ENCODE peak calls at places on chromosomes 5 and 9, in five cellular contexts. One of them, this sample, is unnamed.

GRCh38 chr5:126198509-126198908 is 224.7 kb upstream of the GRAMD2B start:
- DNase-seq in HCT116: no peak
- DNase-seq in A673: no peak
- DNase-seq in CD4-positive, alpha-beta T cell: no peak
- DNase-seq in cardiac muscle cell: no peak
- DNase-seq in this sample: no peak

GRCh38 chr5:101687630-101688029 is 608.5 kb downstream of the SLCO4C1 start:
- DNase-seq in CD4-positive, alpha-beta T cell: no peak
- DNase-seq in A673: no peak
- DNase-seq in cardiac muscle cell: no peak
- DNase-seq in HCT116: no peak
- DNase-seq in this sample: no peak

GRCh38 chr9:14868772-14869583 is 41.2 kb downstream of the FREM1 start:
- DNase-seq in A673: no peak
- DNase-seq in CD4-positive, alpha-beta T cell: no peak
- DNase-seq in HCT116: no peak
- DNase-seq in cardiac muscle cell: no peak
- DNase-seq in this sample: no peak

GRCh38 chr9:133942206-133942975 is 49.7 kb downstream of the VAV2 start:
- DNase-seq in A673: no peak
- DNase-seq in HCT116: no peak
- DNase-seq in CD4-positive, alpha-beta T cell: no peak
- DNase-seq in cardiac muscle cell: no peak
- DNase-seq in this sample: no peak

GRCh38 chr5:79961731-79962579 is 29.1 kb downstream of the MTX3 start:
- DNase-seq in A673: no peak
- DNase-seq in cardiac muscle cell: no peak
- DNase-seq in CD4-positive, alpha-beta T cell: no peak
- DNase-seq in HCT116: no peak
- DNase-seq in this sample: no peak

GRCh38 chr9:98374385-98375051 is 119.1 kb upstream of the TBC1D2 start:
- DNase-seq in A673: no peak
- DNase-seq in cardiac muscle cell: peak; percentile 96
- DNase-seq in CD4-positive, alpha-beta T cell: no peak
- DNase-seq in HCT116: no peak
- DNase-seq in this sample: no peak

GRCh38 chr9:4550777-4551476 is 60.7 kb downstream of the SLC1A1 start:
- DNase-seq in A673: no peak
- DNase-seq in HCT116: no peak
- DNase-seq in cardiac muscle cell: peak; percentile 39
- DNase-seq in CD4-positive, alpha-beta T cell: peak; percentile 16
- DNase-seq in this sample: no peak

GRCh38 chr5:141637693-141638419 is 1.1 kb downstream of the RELL2 start:
- DNase-seq in A673: peak; percentile 60
- DNase-seq in CD4-positive, alpha-beta T cell: peak; percentile 50
- DNase-seq in HCT116: no peak
- DNase-seq in cardiac muscle cell: peak; percentile 71
- DNase-seq in this sample: no peak

GRCh38 chr5:32096891-32097592 is 77.1 kb downstream of the GOLPH3 start:
- DNase-seq in HCT116: no peak
- DNase-seq in cardiac muscle cell: peak; percentile 16
- DNase-seq in A673: peak; percentile 32
- DNase-seq in CD4-positive, alpha-beta T cell: no peak
- DNase-seq in this sample: no peak

GRCh38 chr5:32129074-32129598 is 45.0 kb downstream of the GOLPH3 start:
- DNase-seq in A673: no peak
- DNase-seq in CD4-positive, alpha-beta T cell: no peak
- DNase-seq in HCT116: no peak
- DNase-seq in cardiac muscle cell: no peak
- DNase-seq in this sample: no peak

GRCh38 chr9:114905160-114905940 is 25.0 kb downstream of the TNFSF8 start:
- DNase-seq in HCT116: no peak
- DNase-seq in cardiac muscle cell: no peak
- DNase-seq in CD4-positive, alpha-beta T cell: no peak
- DNase-seq in A673: peak; percentile 29
- DNase-seq in this sample: no peak

GRCh38 chr9:69180670-69181069 is 6.6 kb downstream of the TJP2 start:
- DNase-seq in A673: peak; percentile 72
- DNase-seq in CD4-positive, alpha-beta T cell: peak; percentile 48
- DNase-seq in cardiac muscle cell: peak; percentile 93
- DNase-seq in HCT116: peak; percentile 83
- DNase-seq in this sample: peak; percentile 36

GRCh38 chr5:153237671-153238332 is 252.7 kb upstream of the GRIA1 start:
- DNase-seq in HCT116: no peak
- DNase-seq in CD4-positive, alpha-beta T cell: no peak
- DNase-seq in A673: no peak
- DNase-seq in cardiac muscle cell: no peak
- DNase-seq in this sample: no peak

GRCh38 chr5:177382423-177383029 is 1.7 kb upstream of the SLC34A1 start:
- DNase-seq in A673: no peak
- DNase-seq in HCT116: no peak
- DNase-seq in CD4-positive, alpha-beta T cell: peak; percentile 41
- DNase-seq in cardiac muscle cell: peak; percentile 51
- DNase-seq in this sample: no peak

GRCh38 chr9:34584970-34585369 is 4.6 kb downstream of the CNTFR start:
- DNase-seq in cardiac muscle cell: no peak
- DNase-seq in A673: no peak
- DNase-seq in HCT116: no peak
- DNase-seq in CD4-positive, alpha-beta T cell: no peak
- DNase-seq in this sample: no peak

GRCh38 chr9:92641092-92641809 is 28.7 kb downstream of the IPPK start:
- DNase-seq in CD4-positive, alpha-beta T cell: no peak
- DNase-seq in A673: no peak
- DNase-seq in cardiac muscle cell: no peak
- DNase-seq in HCT116: no peak
- DNase-seq in this sample: no peak

GRCh38 chr5:6604946-6605345 is 27.9 kb downstream of the NSUN2 start:
- DNase-seq in CD4-positive, alpha-beta T cell: no peak
- DNase-seq in A673: no peak
- DNase-seq in HCT116: no peak
- DNase-seq in cardiac muscle cell: no peak
- DNase-seq in this sample: no peak

GRCh38 chr5:52774005-52774410 is 13.7 kb upstream of the ITGA1 start:
- DNase-seq in cardiac muscle cell: no peak
- DNase-seq in A673: no peak
- DNase-seq in HCT116: no peak
- DNase-seq in CD4-positive, alpha-beta T cell: no peak
- DNase-seq in this sample: no peak

GRCh38 chr9:126984969-126985368 is 70.4 kb downstream of the RALGPS1 start:
- DNase-seq in HCT116: peak; percentile 26
- DNase-seq in CD4-positive, alpha-beta T cell: no peak
- DNase-seq in cardiac muscle cell: no peak
- DNase-seq in A673: no peak
- DNase-seq in this sample: no peak

GRCh38 chr9:98455957-98456621 is 200.6 kb upstream of the TBC1D2 start:
- DNase-seq in HCT116: no peak
- DNase-seq in cardiac muscle cell: peak; percentile 59
- DNase-seq in A673: peak; percentile 14
- DNase-seq in CD4-positive, alpha-beta T cell: no peak
- DNase-seq in this sample: no peak

GRCh38 chr9:22073349-22073748 is 64.2 kb upstream of the CDKN2B start:
- DNase-seq in HCT116: no peak
- DNase-seq in cardiac muscle cell: no peak
- DNase-seq in CD4-positive, alpha-beta T cell: no peak
- DNase-seq in A673: no peak
- DNase-seq in this sample: no peak

GRCh38 chr9:138100711-138101349 is 223.2 kb downstream of the CACNA1B start:
- DNase-seq in HCT116: no peak
- DNase-seq in cardiac muscle cell: no peak
- DNase-seq in CD4-positive, alpha-beta T cell: no peak
- DNase-seq in A673: peak; percentile 43
- DNase-seq in this sample: no peak

GRCh38 chr5:4572713-4573112 is 567.4 kb upstream of the ADAMTS16 start:
- DNase-seq in CD4-positive, alpha-beta T cell: no peak
- DNase-seq in A673: no peak
- DNase-seq in HCT116: no peak
- DNase-seq in cardiac muscle cell: no peak
- DNase-seq in this sample: no peak

GRCh38 chr5:163614787-163615186 is 109.4 kb downstream of the MAT2B start:
- DNase-seq in cardiac muscle cell: no peak
- DNase-seq in A673: no peak
- DNase-seq in HCT116: no peak
- DNase-seq in CD4-positive, alpha-beta T cell: no peak
- DNase-seq in this sample: no peak

GRCh38 chr5:76455531-76456132 is 52.5 kb downstream of the IQGAP2 start:
- DNase-seq in CD4-positive, alpha-beta T cell: no peak
- DNase-seq in A673: no peak
- DNase-seq in HCT116: no peak
- DNase-seq in cardiac muscle cell: no peak
- DNase-seq in this sample: no peak

GRCh38 chr5:141839015-141839513 is 39.1 kb downstream of the PCDH1 start:
- DNase-seq in HCT116: no peak
- DNase-seq in CD4-positive, alpha-beta T cell: no peak
- DNase-seq in cardiac muscle cell: no peak
- DNase-seq in A673: peak; percentile 56
- DNase-seq in this sample: no peak

GRCh38 chr9:86829496-86830046 is 117.7 kb downstream of the GAS1 start:
- DNase-seq in cardiac muscle cell: peak; percentile 40
- DNase-seq in CD4-positive, alpha-beta T cell: no peak
- DNase-seq in HCT116: no peak
- DNase-seq in A673: no peak
- DNase-seq in this sample: no peak

DNA sequence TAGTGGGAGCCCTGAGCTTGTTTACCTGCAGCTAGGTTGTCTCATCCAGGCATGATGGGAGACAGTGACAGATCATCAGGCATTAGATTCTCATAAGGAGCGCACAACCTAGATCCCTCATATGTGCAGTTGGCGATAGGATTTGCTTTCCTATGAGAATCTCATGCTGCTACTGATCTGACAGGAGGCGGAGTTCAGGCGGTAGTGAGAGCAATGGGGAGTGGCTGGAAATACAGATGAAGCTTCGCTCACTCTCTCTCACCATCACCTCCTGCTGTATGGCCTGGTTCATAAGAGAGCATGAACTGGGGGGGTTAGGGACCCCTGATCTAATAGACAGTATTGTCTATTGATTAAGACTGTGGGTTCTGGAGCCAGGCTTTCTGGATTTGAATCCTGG is 24.9 kb downstream of the SMAD5 start:
- DNase-seq in HCT116: no peak
- DNase-seq in A673: no peak
- DNase-seq in cardiac muscle cell: no peak
- DNase-seq in CD4-positive, alpha-beta T cell: no peak
- DNase-seq in this sample: no peak
- TF ChIP-seq CTCF in HCT116: no peak
- TF ChIP-seq CTCF in A673: no peak
- TF ChIP-seq CTCF in cardiac muscle cell: no peak
- TF ChIP-seq CTCF in CD4-positive, alpha-beta T cell: no peak
- TF ChIP-seq CTCF in this sample: no peak

GRCh38 chr9:121286973-121287721 is 19.2 kb downstream of the GSN start:
- DNase-seq in A673: peak; percentile 99
- DNase-seq in HCT116: peak; percentile 98
- DNase-seq in CD4-positive, alpha-beta T cell: no peak
- DNase-seq in cardiac muscle cell: peak; percentile 97
- DNase-seq in this sample: peak; percentile 60
- TF ChIP-seq CTCF in A673: peak; percentile 36
- TF ChIP-seq CTCF in HCT116: no peak
- TF ChIP-seq CTCF in CD4-positive, alpha-beta T cell: no peak
- TF ChIP-seq CTCF in cardiac muscle cell: peak; percentile 34
- TF ChIP-seq CTCF in this sample: no peak

DNA sequence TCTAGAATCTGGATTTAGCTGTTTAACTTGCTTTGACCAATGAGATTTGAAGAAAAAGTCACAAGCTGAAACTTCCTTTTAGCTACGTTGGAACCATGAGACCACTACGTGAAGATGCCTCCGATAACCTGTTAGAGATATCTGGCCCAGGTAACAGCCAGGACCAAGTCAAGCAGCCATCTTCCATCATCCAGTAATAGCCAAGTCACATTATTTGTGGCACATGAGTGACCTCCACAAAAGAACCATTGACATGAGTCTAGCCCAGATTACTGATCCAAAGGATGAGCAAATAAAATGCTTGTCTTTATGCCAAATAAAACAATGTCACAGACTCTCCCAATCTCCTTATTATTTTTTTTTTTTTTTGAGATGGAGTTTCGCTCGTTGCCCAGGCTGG is 1.6 kb downstream of the DEPDC1B start:
- DNase-seq in A673: no peak
- DNase-seq in cardiac muscle cell: no peak
- DNase-seq in HCT116: no peak
- DNase-seq in CD4-positive, alpha-beta T cell: no peak
- DNase-seq in this sample: no peak
- TF ChIP-seq CTCF in A673: no peak
- TF ChIP-seq CTCF in cardiac muscle cell: no peak
- TF ChIP-seq CTCF in HCT116: no peak
- TF ChIP-seq CTCF in CD4-positive, alpha-beta T cell: no peak
- TF ChIP-seq CTCF in this sample: no peak

GRCh38 chr9:95725045-95725444 is 150.4 kb upstream of the ERCC6L2 start:
- DNase-seq in cardiac muscle cell: no peak
- DNase-seq in A673: no peak
- DNase-seq in HCT116: no peak
- DNase-seq in CD4-positive, alpha-beta T cell: no peak
- DNase-seq in this sample: no peak
- TF ChIP-seq CTCF in cardiac muscle cell: no peak
- TF ChIP-seq CTCF in A673: no peak
- TF ChIP-seq CTCF in HCT116: no peak
- TF ChIP-seq CTCF in CD4-positive, alpha-beta T cell: no peak
- TF ChIP-seq CTCF in this sample: no peak